ENCODE peak calls at places on chromosomes 12 and 14, in seven cellular contexts. M is stomach, Q is bronchial epithelial cell, R is endothelial cell, L is pancreas, G is GM12865, H is thoracic aorta. S is an unnamed sample.

GRCh38 chr14:57323703-57324102 is 54.9 kb downstream of the AP5M1 start:
- DNase-seq in M (no peak), Q (no peak), R (no peak), L (no peak), G (no peak), H (no peak), S (no peak)

GRCh38 chr14:61566537-61567225 is 128.6 kb upstream of the HIF1A start:
- DNase-seq in M (no peak), Q (peak; percentile 85), R (no peak), L (no peak), G (no peak), H (no peak), S (no peak)

GRCh38 chr12:10368206-10369171 is 21.4 kb downstream of the KLRK1 start:
- DNase-seq in M (no peak), Q (no peak), R (no peak), L (no peak), G (no peak), H (no peak), S (no peak)

GRCh38 chr14:63050694-63051093 is 5.4 kb upstream of the KCNH5 start:
- DNase-seq in M (no peak), Q (no peak), R (no peak), L (no peak), G (no peak), H (no peak), S (no peak)

GRCh38 chr12:83559650-83560049 is 872.9 kb downstream of the TMTC2 start:
- DNase-seq in M (no peak), Q (no peak), R (no peak), L (no peak), G (no peak), H (no peak), S (no peak)

GRCh38 chr14:50763386-50764007 is 67.5 kb downstream of the NIN start:
- DNase-seq in M (peak; percentile 63), Q (peak; percentile 54), R (no peak), L (peak; percentile 61), G (no peak), H (no peak), S (no peak)

GRCh38 chr12:46786774-46787173 is 39.0 kb downstream of the SLC38A4 start:
- DNase-seq in M (no peak), Q (peak; percentile 89), R (no peak), L (no peak), G (no peak), H (no peak), S (no peak)

GRCh38 chr14:64971890-64972785 is at the start of gene RAB15:
- DNase-seq in M (peak; percentile 48), Q (no peak), R (peak; percentile 50), L (peak; percentile 48), G (peak; percentile 33), H (no peak), S (peak; percentile 40)

GRCh38 chr12:109087250-109087649 is 6.0 kb downstream of the ALKBH2 start:
- DNase-seq in M (no peak), Q (no peak), R (no peak), L (no peak), G (no peak), H (no peak), S (no peak)

GRCh38 chr12:89556976-89557375 is 31.1 kb upstream of the POC1B start:
- DNase-seq in M (no peak), Q (no peak), R (no peak), L (no peak), G (no peak), H (no peak), S (no peak)

GRCh38 chr14:88568196-88568595 is 5.4 kb downstream of the ZC3H14 start:
- DNase-seq in M (no peak), Q (no peak), R (no peak), L (no peak), G (no peak), H (no peak), S (no peak)

GRCh38 chr14:52860910-52861309 is 69.5 kb upstream of the GNPNAT1 start:
- DNase-seq in M (no peak), Q (no peak), R (no peak), L (no peak), G (no peak), H (no peak), S (no peak)

GRCh38 chr12:127381043-127381668 is 885.8 kb upstream of the TMEM132C start:
- DNase-seq in M (peak; percentile 60), Q (no peak), R (peak; percentile 4), L (peak; percentile 35), G (peak; percentile 49), H (no peak), S (no peak)

GRCh38 chr12:119869720-119870119 is 7.4 kb downstream of the CIT start:
- DNase-seq in M (no peak), Q (peak; percentile 91), R (no peak), L (no peak), G (no peak), H (no peak), S (peak; percentile 23)

GRCh38 chr12:89211456-89211855 is 140.8 kb downstream of the DUSP6 start:
- DNase-seq in M (no peak), Q (peak; percentile 64), R (no peak), L (no peak), G (no peak), H (no peak), S (no peak)

GRCh38 chr14:81169711-81170103 is 51.1 kb downstream of the GTF2A1 start:
- DNase-seq in M (peak; percentile 58), Q (no peak), R (no peak), L (peak; percentile 40), G (peak; percentile 29), H (no peak), S (peak; percentile 84)

GRCh38 chr12:106285993-106286392 is 16.5 kb upstream of the TCP11L2 start:
- DNase-seq in M (no peak), Q (no peak), R (no peak), L (no peak), G (peak; percentile 11), H (no peak), S (no peak)

DNA sequence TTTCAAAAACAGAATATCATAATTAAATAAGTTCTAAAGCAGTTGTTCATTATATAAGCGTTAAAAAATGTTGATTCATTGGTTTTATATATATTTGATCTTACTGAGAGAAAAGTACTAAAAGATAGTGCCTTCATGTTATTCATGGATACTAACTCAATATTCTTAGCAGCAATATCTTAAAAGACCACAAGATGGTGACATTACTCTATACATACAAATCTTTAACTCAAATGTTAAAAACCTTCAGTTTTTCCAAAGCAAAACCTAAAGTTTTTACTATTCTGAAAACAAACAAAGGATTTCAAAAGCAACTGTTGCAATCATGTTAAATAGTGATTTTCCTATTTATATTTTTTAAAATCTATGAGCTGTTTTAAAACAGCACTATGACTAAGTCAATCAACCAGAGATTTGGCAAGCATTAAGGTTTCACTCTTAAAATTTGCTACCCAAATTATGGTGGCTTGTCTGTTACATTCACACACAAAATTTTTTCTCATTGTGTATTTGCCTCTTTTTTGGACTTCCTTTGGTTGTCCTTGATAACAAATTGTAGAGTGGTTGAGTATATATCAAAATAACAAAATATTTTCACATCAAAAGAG is 50.1 kb upstream of the RERGL start:
- DNase-seq in M (no peak), Q (peak; percentile 58), R (no peak), L (no peak), G (peak; percentile 43), H (no peak), S (no peak)
- TF ChIP-seq CTCF in M (peak; percentile 47), Q (peak; percentile 32), R (peak; percentile 62), L (peak; percentile 39), G (peak; percentile 43), H (peak; percentile 58), S (peak; percentile 40)

DNA sequence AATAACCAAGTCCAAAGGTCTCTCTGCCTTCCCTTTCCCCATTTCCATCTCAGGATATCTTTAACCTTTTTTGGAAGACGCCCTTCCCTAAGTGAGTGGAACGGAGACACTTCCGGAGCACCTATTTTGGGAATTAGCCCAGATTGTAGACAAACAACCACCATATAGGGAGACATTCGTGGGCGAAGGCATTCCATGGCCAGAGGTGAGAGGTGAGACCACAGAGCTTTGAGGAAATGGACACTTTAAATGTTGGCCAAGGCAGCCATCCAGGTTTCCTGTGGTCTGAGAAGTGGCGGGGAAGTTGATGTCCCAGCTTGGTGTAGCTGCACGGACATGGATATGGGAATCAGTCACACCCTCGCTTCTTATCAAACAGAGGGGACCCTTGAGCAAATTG is 69.4 kb upstream of the BDKRB2 start:
- DNase-seq in M (peak; percentile 56), Q (no peak), R (no peak), L (no peak), G (no peak), H (no peak), S (no peak)
- TF ChIP-seq CTCF in M (no peak), Q (no peak), R (no peak), L (no peak), G (no peak), H (no peak), S (no peak)

DNA sequence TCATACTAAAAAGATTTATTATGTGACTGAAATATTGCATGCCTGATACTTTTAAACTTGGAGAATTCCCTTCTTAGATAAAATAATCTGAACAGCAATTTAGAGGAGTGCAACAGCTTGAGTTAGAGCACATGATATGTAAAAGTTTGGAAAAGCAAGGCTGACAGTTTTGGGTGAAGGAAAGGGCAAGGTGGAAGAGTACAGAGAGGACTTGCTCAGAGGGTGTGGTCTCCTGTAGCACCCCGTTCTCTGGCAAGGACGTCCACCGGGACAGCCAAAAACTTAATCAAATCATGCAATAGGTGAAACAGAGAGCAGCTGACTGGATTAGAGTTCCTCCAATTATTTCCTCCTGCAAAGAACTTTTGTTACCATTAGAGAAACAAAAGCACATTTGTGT is 65.2 kb upstream of the PDZRN4 start:
- DNase-seq in M (no peak), Q (no peak), R (no peak), L (no peak), G (no peak), H (no peak), S (no peak)
- TF ChIP-seq CTCF in M (no peak), Q (no peak), R (no peak), L (no peak), G (no peak), H (no peak), S (no peak)

GRCh38 chr12:62814243-62814642 is 120.7 kb downstream of the PPM1H start:
- DNase-seq in M (no peak), Q (no peak), R (no peak), L (no peak), G (no peak), H (no peak), S (no peak)

GRCh38 chr12:62816624-62817023 is 118.3 kb downstream of the PPM1H start:
- DNase-seq in M (no peak), Q (no peak), R (no peak), L (no peak), G (no peak), H (no peak), S (no peak)

GRCh38 chr12:62813031-62813829 is 121.7 kb downstream of the PPM1H start:
- DNase-seq in M (peak; percentile 61), Q (peak; percentile 49), R (peak; percentile 40), L (peak; percentile 40), G (peak; percentile 79), H (peak; percentile 9), S (peak; percentile 54)

GRCh38 chr12:62817556-62818271 is 117.2 kb downstream of the PPM1H start:
- DNase-seq in M (no peak), Q (peak; percentile 49), R (no peak), L (no peak), G (no peak), H (no peak), S (no peak)
- TF ChIP-seq CTCF in M (no peak), Q (no peak), R (no peak), L (no peak), G (no peak), H (no peak), S (no peak)